ENCODE peak calls at places on chromosomes 12 and 14, in four cellular contexts. J is GM12878, K is A549, V is lower lobe of right lung. C is an unnamed sample.

GRCh38 chr12:26507613-26508012 is 312.2 kb downstream of the SSPN start:
- DNase-seq in J (no peak), K (no peak), V (no peak), C (no peak)

GRCh38 chr12:114820773-114821172 is 136.8 kb upstream of the TBX3 start:
- DNase-seq in J (no peak), K (no peak), V (no peak), C (no peak)

GRCh38 chr14:89399594-89400068 is 17.4 kb downstream of the FOXN3 start:
- DNase-seq in J (no peak), K (no peak), V (no peak), C (peak; percentile 12)

GRCh38 chr12:129877383-129877782 is 26.4 kb downstream of the TMEM132D start:
- DNase-seq in J (no peak), K (no peak), V (no peak), C (no peak)

GRCh38 chr12:26987634-26988424 is 26.4 kb downstream of the TM7SF3 start:
- DNase-seq in J (no peak), K (no peak), V (no peak), C (no peak)

GRCh38 chr14:104644656-104645055 is 40.1 kb upstream of the TMEM179 start:
- DNase-seq in J (no peak), K (no peak), V (no peak), C (no peak)

GRCh38 chr14:98226411-98226810 is 1045.6 kb downstream of the BCL11B start:
- DNase-seq in J (no peak), K (no peak), V (no peak), C (no peak)

GRCh38 chr14:95536036-95536577 is 1.3 kb downstream of the GLRX5 start:
- DNase-seq in J (no peak), K (no peak), V (no peak), C (no peak)

GRCh38 chr12:117911347-117911746 is 57.4 kb downstream of the KSR2 start:
- DNase-seq in J (no peak), K (no peak), V (no peak), C (no peak)

GRCh38 chr14:71733210-71733883 is 198.9 kb upstream of the RGS6 start:
- DNase-seq in J (no peak), K (no peak), V (no peak), C (no peak)

GRCh38 chr12:127294651-127295205 is 972.2 kb upstream of the TMEM132C start:
- DNase-seq in J (no peak), K (no peak), V (no peak), C (no peak)

GRCh38 chr12:17296882-17297281 is 690.9 kb upstream of the LMO3 start:
- DNase-seq in J (no peak), K (no peak), V (no peak), C (no peak)

GRCh38 chr12:53505555-53506449 is 1.5 kb downstream of the NPFF start:
- DNase-seq in J (no peak), K (no peak), V (no peak), C (no peak)

GRCh38 chr14:104110491-104111209 is 25.1 kb downstream of the ASPG start:
- DNase-seq in J (no peak), K (no peak), V (peak; percentile 44), C (peak; percentile 62)

GRCh38 chr14:93765032-93765626 is 23.2 kb downstream of the PRIMA1 start:
- DNase-seq in J (no peak), K (no peak), V (no peak), C (no peak)

GRCh38 chr14:93764211-93764659 is 24.1 kb downstream of the PRIMA1 start:
- DNase-seq in J (no peak), K (no peak), V (no peak), C (no peak)

DNA sequence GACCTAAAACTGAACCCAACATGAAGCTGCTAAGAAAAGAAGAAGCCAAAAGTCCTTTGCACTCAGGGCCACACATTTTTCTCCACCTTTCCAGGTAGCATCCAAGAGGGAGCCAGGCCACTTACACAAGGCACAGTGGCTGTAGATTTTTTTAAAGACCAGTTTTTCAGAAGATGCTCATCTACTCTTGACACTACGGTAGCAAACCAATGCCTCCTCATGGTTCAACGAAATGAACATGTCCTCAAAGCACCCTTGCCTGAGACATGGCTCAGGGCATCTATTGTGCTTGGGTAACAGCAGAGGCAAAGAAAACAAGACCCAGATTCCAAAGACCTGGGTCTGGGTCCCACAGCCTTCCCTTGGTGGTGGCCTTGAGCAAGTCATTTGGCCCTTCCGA is 22.3 kb downstream of the PRIMA1 start:
- DNase-seq in J (no peak), K (no peak), V (no peak), C (no peak)
- H3K4me1 ChIP-seq in J (no peaks in the 10 kb centered on the region), K (peaks cover 11% of the 10 kb centered on the region), V (no peaks in the 10 kb centered on the region), C (no peaks in the 10 kb centered on the region)

GRCh38 chr12:11701398-11701797 is 51.9 kb downstream of the ETV6 start:
- DNase-seq in J (no peak), K (no peak), V (no peak), C (no peak)
- H3K27ac ChIP-seq in J (no peak overlapping the region), K (no peak overlapping the region), V (peak overlapping the region; percentile 14), C (no peak overlapping the region)

DNA sequence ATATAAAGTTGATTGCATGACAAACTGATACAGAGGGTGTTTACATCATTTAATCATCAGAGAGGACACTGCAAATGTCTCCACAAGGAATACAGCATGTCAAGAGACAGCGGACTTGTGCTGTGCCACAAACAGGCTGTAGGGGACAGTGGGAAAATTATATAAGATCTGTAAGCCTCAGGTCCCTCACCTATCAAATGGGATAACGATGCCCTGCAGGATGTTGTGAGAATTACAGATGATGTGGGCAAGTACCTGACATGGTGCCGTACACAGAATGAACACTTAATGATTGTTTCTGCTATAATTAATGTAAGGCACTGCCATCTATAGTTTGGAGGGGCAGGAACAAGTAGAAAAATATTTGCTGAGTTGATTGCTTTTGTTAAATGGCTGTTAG is 81.9 kb upstream of the GTF2A1 start:
- DNase-seq in J (no peak), K (no peak), V (no peak), C (no peak)
- TF ChIP-seq CTCF in J (peak; percentile 25), K (no peak), V (no peak), C (peak; percentile 17)

GRCh38 chr14:81312289-81312876 is 87.7 kb downstream of the STON2 start:
- DNase-seq in J (no peak), K (no peak), V (no peak), C (no peak)

GRCh38 chr14:81311128-81311527 is 89.0 kb downstream of the STON2 start:
- DNase-seq in J (no peak), K (no peak), V (no peak), C (no peak)

GRCh38 chr14:81310606-81311005 is 89.5 kb downstream of the STON2 start:
- DNase-seq in J (no peak), K (no peak), V (no peak), C (no peak)

GRCh38 chr14:81313200-81313599 is 86.9 kb downstream of the STON2 start:
- DNase-seq in J (no peak), K (no peak), V (no peak), C (no peak)

DNA sequence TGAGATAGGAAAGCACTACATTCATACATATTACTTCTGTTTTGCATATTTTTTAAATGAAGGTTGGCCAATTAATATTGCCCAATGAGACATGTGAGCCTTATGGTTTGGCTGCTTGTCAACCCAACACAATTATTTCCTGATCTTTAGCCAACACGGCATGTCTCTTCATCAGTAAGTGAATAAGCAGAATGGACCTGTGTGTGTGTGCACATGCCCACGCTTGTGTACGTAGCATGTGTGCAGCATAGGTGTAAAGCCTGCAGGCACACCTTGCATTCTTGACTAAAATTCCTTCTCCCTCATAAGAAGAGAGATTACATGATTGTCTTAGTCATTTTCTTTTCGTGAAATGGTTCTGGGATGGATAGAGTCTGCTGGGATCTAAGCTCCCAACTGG is 88.3 kb downstream of the STON2 start:
- DNase-seq in J (no peak), K (no peak), V (no peak), C (no peak)
- H3K4me1 ChIP-seq in J (no peaks in the 10 kb centered on the region), K (no peaks in the 10 kb centered on the region), V (peaks cover 7% of the 10 kb centered on the region), C (peaks cover 49% of the 10 kb centered on the region)

DNA sequence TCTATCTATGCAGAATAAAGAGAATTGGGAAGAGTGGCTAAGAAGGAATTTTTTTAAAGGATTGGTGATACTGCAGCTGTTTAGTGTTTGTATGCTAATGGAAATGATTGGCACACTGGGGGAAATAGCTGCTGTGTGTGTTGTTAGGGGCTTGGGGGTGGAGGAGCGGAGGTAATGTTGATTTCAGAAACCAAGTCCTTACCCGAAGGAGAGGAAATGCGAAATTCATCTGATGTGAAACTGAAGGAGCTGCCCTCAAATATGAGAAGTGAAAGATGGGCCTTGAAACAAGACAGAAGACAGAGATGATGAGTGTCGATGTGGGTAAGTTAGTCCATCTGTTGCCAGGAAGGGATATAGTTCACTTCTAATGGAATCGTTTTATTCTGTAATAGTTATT is 21.2 kb upstream of the RNASE12 start:
- DNase-seq in J (no peak), K (no peak), V (no peak), C (no peak)
- H3K27ac ChIP-seq in J (peak overlapping the region; percentile 54), K (no peak overlapping the region), V (no peak overlapping the region), C (no peak overlapping the region)

GRCh38 chr14:77296155-77296554 is 24.5 kb downstream of the POMT2 start:
- DNase-seq in J (no peak), K (no peak), V (no peak), C (no peak)

GRCh38 chr14:77286554-77286953 is 15.5 kb upstream of the NGB start:
- DNase-seq in J (no peak), K (no peak), V (no peak), C (no peak)

DNA sequence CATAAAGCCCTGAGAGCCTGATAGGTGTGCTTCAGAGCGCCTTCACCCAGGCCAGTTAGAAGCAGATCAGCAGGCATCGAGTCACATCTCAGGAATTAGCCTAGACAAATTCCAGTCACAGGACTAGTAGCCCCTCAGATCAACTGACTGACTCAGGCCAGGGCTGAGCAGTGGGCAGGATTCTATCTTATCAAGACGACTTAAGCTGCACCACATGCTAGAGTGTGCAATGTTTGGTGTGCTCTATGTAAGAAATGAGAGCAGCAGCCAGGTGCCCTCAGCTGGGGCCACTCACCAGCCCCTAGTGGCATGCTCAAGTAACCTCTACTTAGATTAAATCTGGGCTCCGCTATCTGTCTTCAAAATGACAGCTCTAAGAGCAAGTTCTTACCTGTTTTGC is 19.7 kb upstream of the NGB start:
- DNase-seq in J (no peak), K (no peak), V (no peak), C (no peak)
- TF ChIP-seq CTCF in J (no peak), K (no peak), V (no peak), C (no peak)

GRCh38 chr14:90554341-90554740 is 157.5 kb downstream of the CALM1 start:
- DNase-seq in J (no peak), K (no peak), V (peak; percentile 70), C (peak; percentile 45)

GRCh38 chr14:90551733-90552464 is 155.1 kb downstream of the CALM1 start:
- DNase-seq in J (no peak), K (no peak), V (peak; percentile 38), C (no peak)

GRCh38 chr14:90553921-90554336 is 157.1 kb downstream of the CALM1 start:
- DNase-seq in J (no peak), K (no peak), V (peak; percentile 30), C (no peak)

GRCh38 chr14:90552465-90553297 is 155.9 kb downstream of the CALM1 start:
- DNase-seq in J (no peak), K (no peak), V (peak; percentile 34), C (no peak)

GRCh38 chr14:90553298-90553920 is 156.6 kb downstream of the CALM1 start:
- DNase-seq in J (no peak), K (no peak), V (no peak), C (no peak)
- H3K4me1 ChIP-seq in J (no peaks in the 10 kb centered on the region), K (no peaks in the 10 kb centered on the region), V (no peaks in the 10 kb centered on the region), C (no peaks in the 10 kb centered on the region)

DNA sequence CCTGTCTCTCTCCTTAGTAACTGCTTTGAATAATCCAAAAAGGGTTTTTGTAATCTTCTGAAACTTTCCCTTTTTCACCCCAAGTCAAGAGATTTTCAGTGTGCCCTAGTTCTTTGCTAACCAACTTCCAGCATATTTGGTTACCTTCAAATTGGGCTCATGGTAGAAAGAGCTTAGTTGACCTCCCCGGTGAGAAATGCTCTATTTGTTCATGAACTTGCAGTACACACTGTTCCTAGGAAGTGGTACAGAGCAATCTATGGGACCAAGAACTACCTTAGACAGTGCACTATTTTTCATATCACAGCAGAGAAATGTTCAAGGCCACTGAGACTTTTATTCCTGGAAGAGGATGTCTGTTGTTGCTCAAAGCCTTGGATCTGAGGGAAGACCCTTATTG is 1.7 kb downstream of the USP5 start:
- DNase-seq in J (no peak), K (no peak), V (no peak), C (no peak)
- H3K27ac ChIP-seq in J (peak overlapping the region; percentile 84), K (peak overlapping the region; percentile 82), V (no peak overlapping the region), C (peak overlapping the region; percentile 63)

C was measured in RWPE2.